ENCODE peak calls at places on chromosomes 3 and 15, in seven cellular contexts. O is ACHN; N is stimulated activated CD4-positive, alpha-beta T cell treated with anti-CD3 and anti-CD28 coated beads, Interleukin-12 subunit alpha, Interleukin-12 subunit beta, amount 100 ng/mL, for 4 hours; M is H9; U is T-helper 2 cell; A is hypothalamus; Q is neural crest cell. G is an unnamed sample.

GRCh38 chr3:188124184-188124583 is 29.8 kb upstream of the LPP start:
- DNase-seq in O (no peak), N (no peak), M (no peak), U (no peak), A (no peak), Q (no peak), G (no peak)

GRCh38 chr15:31930967-31931366 is 99.3 kb upstream of the CHRNA7 start:
- DNase-seq in O (no peak), N (peak), M (no peak), U (peak), A (no peak), Q (no peak), G (no peak)

GRCh38 chr3:49618412-49618811 is 55.7 kb upstream of the APEH start:
- DNase-seq in O (no peak), N (no peak), M (peak), U (no peak), A (no peak), Q (no peak), G (no peak)

GRCh38 chr3:47799733-47800132 is 3.2 kb upstream of the DHX30 start:
- DNase-seq in O (peak), N (no peak), M (peak), U (no peak), A (no peak), Q (no peak), G (no peak)

GRCh38 chr3:179591313-179591712 is 13.1 kb downstream of the MRPL47 start:
- DNase-seq in O (no peak), N (no peak), M (no peak), U (no peak), A (no peak), Q (no peak), G (no peak)

GRCh38 chr15:42107483-42107882 is 13.1 kb upstream of the PLA2G4D start:
- DNase-seq in O (no peak), N (no peak), M (no peak), U (peak), A (no peak), Q (no peak), G (peak)

GRCh38 chr15:70055601-70056051 is 42.1 kb downstream of the TLE3 start:
- DNase-seq in O (no peak), N (no peak), M (no peak), U (no peak), A (no peak), Q (no peak), G (peak)

GRCh38 chr15:29698030-29698701 is 124.1 kb downstream of the TJP1 start:
- DNase-seq in O (peak), N (no peak), M (no peak), U (no peak), A (no peak), Q (no peak), G (no peak)

GRCh38 chr15:68830141-68830540 is 9.4 kb upstream of the ANP32A start:
- DNase-seq in O (no peak), N (no peak), M (no peak), U (no peak), A (no peak), Q (no peak), G (no peak)

GRCh38 chr3:158950131-158950901 is 148.5 kb downstream of the MFSD1 start:
- DNase-seq in O (no peak), N (no peak), M (no peak), U (no peak), A (no peak), Q (no peak), G (no peak)

GRCh38 chr15:47296911-47297310 is 420.4 kb upstream of the SEMA6D start:
- DNase-seq in O (no peak), N (no peak), M (no peak), U (no peak), A (no peak), Q (no peak), G (no peak)

GRCh38 chr3:168034152-168034928 is 61.4 kb downstream of the GOLIM4 start:
- DNase-seq in O (peak), N (no peak), M (no peak), U (no peak), A (no peak), Q (no peak), G (no peak)

GRCh38 chr3:45178131-45179023 is 32.2 kb upstream of the CDCP1 start:
- DNase-seq in O (peak), N (no peak), M (no peak), U (no peak), A (no peak), Q (no peak), G (no peak)

GRCh38 chr15:59353994-59354951 is 18.4 kb downstream of the MYO1E start:
- DNase-seq in O (no peak), N (no peak), M (peak), U (no peak), A (no peak), Q (no peak), G (no peak)

GRCh38 chr15:63256433-63256884 is 20.9 kb upstream of the APH1B start:
- DNase-seq in O (peak), N (no peak), M (no peak), U (no peak), A (no peak), Q (no peak), G (no peak)

GRCh38 chr15:64282701-64283100 is 73.3 kb downstream of the CSNK1G1 start:
- DNase-seq in O (no peak), N (no peak), M (no peak), U (no peak), A (no peak), Q (no peak), G (no peak)

GRCh38 chr3:111621535-111621934 is 26.4 kb upstream of the ZBED2 start:
- DNase-seq in O (peak), N (peak), M (peak), U (no peak), A (no peak), Q (peak), G (no peak)

GRCh38 chr3:11651900-11652299 is 8.2 kb upstream of the VGLL4 start:
- DNase-seq in O (peak), N (no peak), M (no peak), U (no peak), A (no peak), Q (no peak), G (no peak)

GRCh38 chr3:166322394-166322793 is 485.2 kb upstream of the BCHE start:
- DNase-seq in O (no peak), N (no peak), M (no peak), U (no peak), A (no peak), Q (no peak), G (no peak)

GRCh38 chr3:158127250-158128219 is 17.6 kb downstream of the RSRC1 start:
- DNase-seq in O (no peak), N (no peak), M (no peak), U (no peak), A (no peak), Q (no peak), G (no peak)

GRCh38 chr15:101201411-101202174 is 50.3 kb downstream of the CHSY1 start:
- DNase-seq in O (peak), N (no peak), M (peak), U (no peak), A (peak), Q (peak), G (peak)

GRCh38 chr3:66029014-66029413 is 9.7 kb downstream of the MAGI1 start:
- DNase-seq in O (no peak), N (no peak), M (no peak), U (no peak), A (no peak), Q (no peak), G (no peak)

GRCh38 chr15:62931650-62932049 is 110.9 kb upstream of the TPM1 start:
- DNase-seq in O (no peak), N (no peak), M (no peak), U (no peak), A (no peak), Q (no peak), G (no peak)

GRCh38 chr3:38840987-38841386 is 25.0 kb upstream of the SCN10A start:
- DNase-seq in O (no peak), N (no peak), M (no peak), U (no peak), A (no peak), Q (no peak), G (no peak)

GRCh38 chr3:21621396-21621695 is 129.7 kb downstream of the ZNF385D start:
- DNase-seq in O (peak), N (no peak), M (no peak), U (no peak), A (no peak), Q (no peak), G (no peak)

GRCh38 chr3:176988795-176989194 is 208.5 kb downstream of the TBL1XR1 start:
- DNase-seq in O (no peak), N (no peak), M (no peak), U (no peak), A (no peak), Q (no peak), G (no peak)

GRCh38 chr3:173089283-173089682 is 51.8 kb downstream of the SPATA16 start:
- DNase-seq in O (no peak), N (no peak), M (no peak), U (no peak), A (no peak), Q (no peak), G (no peak)